ENCODE peak calls at places on chromosomes 2 and 18, in four cellular contexts. D, O, Z and S are unnamed samples.

GRCh38 chr2:23824777-23825212 is 102.1 kb downstream of the ATAD2B start:
- DNase-seq in D (peak; percentile 21), O (peak; percentile 62), Z (peak; percentile 84), S (no peak)

GRCh38 chr2:133652407-133652806 is 84.1 kb upstream of the NCKAP5 start:
- DNase-seq in D (no peak), O (peak; percentile 68), Z (no peak), S (no peak)

GRCh38 chr18:28112056-28112470 is 64.9 kb downstream of the CDH2 start:
- DNase-seq in D (no peak), O (peak; percentile 89), Z (no peak), S (no peak)

GRCh38 chr2:133158024-133158423 is 410.2 kb downstream of the NCKAP5 start:
- DNase-seq in D (no peak), O (no peak), Z (no peak), S (no peak)

GRCh38 chr2:180705122-180705521 is 275.3 kb upstream of the UBE2E3 start:
- DNase-seq in D (no peak), O (peak; percentile 72), Z (no peak), S (no peak)

GRCh38 chr2:219119422-219120043 is 41.1 kb downstream of the NHEJ1 start:
- DNase-seq in D (peak; percentile 73), O (peak; percentile 53), Z (peak; percentile 70), S (no peak)

GRCh38 chr2:20424300-20425290 is 22.3 kb upstream of the RHOB start:
- DNase-seq in D (peak; percentile 73), O (peak; percentile 93), Z (peak; percentile 54), S (peak; percentile 36)

GRCh38 chr2:20203072-20203471 is 21.9 kb downstream of the SDC1 start:
- DNase-seq in D (no peak), O (no peak), Z (no peak), S (no peak)

GRCh38 chr2:36785179-36785795 is 88.8 kb downstream of the VIT start:
- DNase-seq in D (peak; percentile 59), O (peak; percentile 57), Z (peak; percentile 72), S (no peak)

GRCh38 chr2:21754164-21754788 is 630.5 kb downstream of the TDRD15 start:
- DNase-seq in D (no peak), O (no peak), Z (no peak), S (no peak)

GRCh38 chr2:232913903-232914302 is 43.8 kb downstream of the SNORC start:
- DNase-seq in D (no peak), O (no peak), Z (no peak), S (no peak)

GRCh38 chr2:215369191-215369760 is 57.4 kb downstream of the ATIC start:
- DNase-seq in D (no peak), O (peak; percentile 53), Z (no peak), S (no peak)

GRCh38 chr18:73264562-73264921 is 396.8 kb upstream of the NETO1 start:
- DNase-seq in D (no peak), O (no peak), Z (no peak), S (no peak)

GRCh38 chr2:45452866-45453265 is 158.2 kb downstream of the SRBD1 start:
- DNase-seq in D (no peak), O (peak; percentile 96), Z (peak; percentile 28), S (no peak)

GRCh38 chr2:19753818-19754217 is 148.0 kb downstream of the TTC32 start:
- DNase-seq in D (no peak), O (no peak), Z (no peak), S (no peak)

GRCh38 chr2:234290671-234291070 is 206.2 kb downstream of the ARL4C start:
- DNase-seq in D (peak; percentile 60), O (no peak), Z (no peak), S (no peak)

GRCh38 chr18:995641-996040 is 91.0 kb downstream of the ADCYAP1 start:
- DNase-seq in D (no peak), O (peak; percentile 7), Z (no peak), S (no peak)

GRCh38 chr2:31390324-31390723 is 24.2 kb downstream of the XDH start:
- DNase-seq in D (no peak), O (no peak), Z (no peak), S (no peak)

GRCh38 chr2:127188797-127189196 is 31.3 kb downstream of the CYP27C1 start:
- DNase-seq in D (no peak), O (no peak), Z (no peak), S (no peak)

GRCh38 chr2:165902929-165903328 is 50.6 kb downstream of the TTC21B start:
- DNase-seq in D (no peak), O (peak; percentile 17), Z (no peak), S (no peak)

GRCh38 chr2:200189964-200190363 is 116.5 kb upstream of the SPATS2L start:
- DNase-seq in D (no peak), O (no peak), Z (no peak), S (no peak)

GRCh38 chr2:25833566-25833965 is 44.7 kb downstream of the ASXL2 start:
- DNase-seq in D (no peak), O (peak; percentile 13), Z (no peak), S (no peak)

DNA sequence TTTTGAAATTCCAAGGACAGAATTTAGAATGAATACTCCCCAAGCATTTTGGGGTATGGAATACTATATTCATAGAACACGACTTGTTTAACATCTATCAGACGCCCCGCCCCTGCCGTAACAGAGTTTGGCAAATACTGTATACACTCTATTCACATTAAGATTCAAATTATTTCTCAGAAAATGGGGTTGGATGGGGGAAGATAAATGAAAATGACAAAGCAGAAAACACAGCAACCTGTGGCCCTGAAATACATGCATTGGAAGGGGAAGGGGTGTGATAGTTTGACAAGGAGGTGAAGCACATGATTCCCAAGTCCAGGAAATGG is 634.5 kb upstream of the SLC39A10 start:
- DNase-seq in D (no peak), O (no peak), Z (no peak), S (no peak)
- TF ChIP-seq CTCF in D (no peak), O (no peak), Z (no peak), S (no peak)

GRCh38 chr18:3248062-3248669 is 565 bp downstream of the MYL12A start:
- DNase-seq in D (peak; percentile 55), O (peak; percentile 59), Z (peak; percentile 18), S (no peak)

GRCh38 chr18:3250237-3251107 is 2.9 kb downstream of the MYL12A start:
- DNase-seq in D (no peak), O (peak; percentile 80), Z (no peak), S (no peak)

GRCh38 chr18:3247243-3248061 is at the start of gene MYL12A:
- DNase-seq in D (peak; percentile 98), O (peak; percentile 98), Z (peak; percentile 92), S (peak; percentile 84)

GRCh38 chr18:3246636-3247242 is 862 bp upstream of the MYL12A start:
- DNase-seq in D (peak; percentile 41), O (no peak), Z (peak; percentile 32), S (no peak)

DNA sequence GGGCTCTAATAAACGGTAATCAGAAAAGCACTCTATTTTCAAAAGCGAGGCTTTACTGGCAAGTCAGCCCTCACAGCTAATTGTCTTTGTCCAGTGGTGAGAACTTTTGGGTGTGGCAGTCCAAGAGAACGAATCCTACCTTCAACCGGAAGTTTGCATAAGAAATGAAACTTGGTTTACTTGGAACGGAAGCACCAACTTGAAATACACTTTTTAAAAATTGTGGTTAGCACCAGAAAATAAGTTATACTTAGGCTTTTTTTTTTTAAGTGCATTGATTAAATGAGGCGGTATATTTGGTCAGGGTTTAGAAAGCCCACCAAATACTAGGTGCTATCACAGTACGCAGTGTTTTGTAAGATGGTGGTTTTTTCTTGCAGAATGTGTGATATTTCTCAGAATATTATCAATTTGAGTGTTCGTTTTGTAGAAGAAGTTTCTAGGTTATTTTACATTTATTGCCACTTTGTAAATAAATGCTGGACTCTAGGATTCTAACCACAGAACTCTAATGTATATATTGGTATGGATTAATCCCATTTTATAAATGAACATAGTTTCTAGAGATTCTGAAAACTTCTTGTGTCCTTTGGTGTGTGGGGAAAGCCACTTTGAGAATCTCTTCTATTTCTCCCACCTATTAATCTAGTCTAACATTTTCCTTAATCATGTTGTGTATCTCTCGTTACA is 1.2 kb downstream of the MYL12A start:
- DNase-seq in D (peak; percentile 53), O (peak; percentile 57), Z (no peak), S (no peak)
- TF ChIP-seq POLR2A in D (no peak), O (no peak), Z (no peak), S (peak; percentile 54)

DNA sequence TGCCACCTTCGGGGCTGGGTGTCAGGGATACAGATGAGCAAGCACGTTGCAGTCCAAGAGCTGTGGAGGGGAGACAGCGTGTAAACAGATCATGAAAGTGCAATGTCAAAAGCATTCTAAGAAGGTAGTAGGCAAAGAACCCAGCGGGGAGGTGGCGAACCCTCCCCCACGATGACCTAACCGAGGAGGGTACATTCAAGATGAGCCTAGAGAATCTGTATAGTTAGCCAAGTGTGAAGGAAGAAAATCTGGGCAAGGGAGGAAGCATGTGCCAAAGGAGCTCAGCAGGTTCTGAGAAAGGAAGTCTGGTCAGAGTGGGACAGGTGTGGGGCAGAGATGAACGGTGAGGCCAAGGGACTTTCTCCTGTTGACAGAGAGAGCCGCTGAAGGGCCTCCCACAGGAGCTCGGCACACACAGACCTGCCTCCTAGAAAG is 106.9 kb downstream of the SP3 start:
- DNase-seq in D (no peak), O (no peak), Z (no peak), S (no peak)
- TF ChIP-seq CTCF in D (no peak), O (no peak), Z (no peak), S (no peak)

GRCh38 chr2:1727796-1728474 is 16.4 kb downstream of the PXDN start:
- DNase-seq in D (no peak), O (no peak), Z (no peak), S (no peak)

GRCh38 chr2:1729264-1729663 is 15.1 kb downstream of the PXDN start:
- DNase-seq in D (no peak), O (no peak), Z (no peak), S (no peak)

GRCh38 chr2:1727101-1727771 is 17.1 kb downstream of the PXDN start:
- DNase-seq in D (no peak), O (peak; percentile 83), Z (no peak), S (no peak)

GRCh38 chr2:1730047-1730937 is 14.0 kb downstream of the PXDN start:
- DNase-seq in D (no peak), O (peak; percentile 89), Z (no peak), S (no peak)

DNA sequence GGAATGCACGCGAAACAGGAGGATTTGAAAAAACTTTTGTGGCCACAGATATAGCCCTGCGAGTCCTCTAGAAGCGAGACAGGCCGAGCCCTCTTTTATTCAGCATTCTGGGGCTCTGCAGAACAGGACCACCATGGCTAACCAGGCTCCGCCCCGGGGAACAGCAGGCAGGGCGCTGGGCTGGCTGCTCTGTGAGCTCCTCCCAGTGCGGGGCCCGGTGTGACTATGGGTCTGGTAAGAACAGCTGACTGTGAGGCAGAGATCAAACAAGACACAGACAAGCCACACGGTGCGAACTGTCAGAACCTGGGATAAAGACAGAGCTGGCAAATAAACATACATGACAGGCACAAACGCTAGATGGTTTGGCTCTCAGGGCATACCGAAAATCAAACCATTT is 15.5 kb downstream of the PXDN start:
- DNase-seq in D (peak; percentile 40), O (peak; percentile 62), Z (no peak), S (no peak)
- TF ChIP-seq POLR2A in D (no peak), O (peak; percentile 50), Z (no peak), S (no peak)